ENCODE peak calls at places on chromosome 6, in six cellular contexts. Y, Q, X, T, A and I are unnamed samples. For H3K36me3 and H3K4me1, the result is how much of the 10 kb centered on the place peaks cover.

GRCh38 chr6:21869085-21869771 is 275.7 kb downstream of the SOX4 start:
- DNase-seq in Y (no peak), Q (no peak), X (no peak), T (no peak), A (no peak), I (no peak)

GRCh38 chr6:105818505-105818904 is 267.6 kb upstream of the PRDM1 start:
- DNase-seq in Y (no peak), Q (no peak), X (no peak), T (no peak), A (no peak), I (no peak)

GRCh38 chr6:125188037-125188436 is 34.5 kb downstream of the TPD52L1 start:
- DNase-seq in Y (no peak), Q (no peak), X (no peak), T (no peak), A (no peak), I (peak)

GRCh38 chr6:113457156-113457555 is 400.0 kb upstream of the MARCKS start:
- DNase-seq in Y (no peak), Q (peak), X (no peak), T (peak), A (no peak), I (peak)

GRCh38 chr6:168496932-168497331 is 55.9 kb downstream of the SMOC2 start:
- DNase-seq in Y (no peak), Q (no peak), X (no peak), T (no peak), A (no peak), I (no peak)

GRCh38 chr6:168045141-168045691 is 33.8 kb downstream of the FRMD1 start:
- DNase-seq in Y (no peak), Q (no peak), X (no peak), T (peak), A (no peak), I (no peak)

GRCh38 chr6:83378621-83379388 is 52.0 kb downstream of the ME1 start:
- DNase-seq in Y (no peak), Q (no peak), X (no peak), T (no peak), A (no peak), I (peak)

GRCh38 chr6:112389842-112390241 is 42.7 kb downstream of the RFPL4B start:
- DNase-seq in Y (no peak), Q (no peak), X (no peak), T (no peak), A (no peak), I (no peak)

GRCh38 chr6:113871975-113872374 is 14.8 kb downstream of the MARCKS start:
- DNase-seq in Y (no peak), Q (no peak), X (no peak), T (no peak), A (no peak), I (no peak)

GRCh38 chr6:137910424-137910834 is 43.4 kb downstream of the TNFAIP3 start:
- DNase-seq in Y (no peak), Q (no peak), X (no peak), T (no peak), A (peak), I (no peak)

GRCh38 chr6:41375598-41376151 is 40.3 kb downstream of the NCR2 start:
- DNase-seq in Y (no peak), Q (no peak), X (no peak), T (no peak), A (no peak), I (no peak)

GRCh38 chr6:106534564-106534982 is 94.7 kb downstream of the RTN4IP1 start:
- DNase-seq in Y (no peak), Q (no peak), X (no peak), T (no peak), A (no peak), I (no peak)

GRCh38 chr6:55957961-55958422 is 82.6 kb upstream of the BMP5 start:
- DNase-seq in Y (no peak), Q (no peak), X (no peak), T (no peak), A (no peak), I (no peak)

GRCh38 chr6:42745083-42745637 is 743 bp downstream of the TBCC start:
- DNase-seq in Y (no peak), Q (peak), X (peak), T (peak), A (peak), I (no peak)

GRCh38 chr6:142301421-142302391 is at the start of gene ADGRG6:
- DNase-seq in Y (peak), Q (peak), X (peak), T (peak), A (peak), I (peak)

GRCh38 chr6:36793913-36794703 is 45.1 kb downstream of the CPNE5 start:
- DNase-seq in Y (no peak), Q (peak), X (no peak), T (peak), A (no peak), I (no peak)

GRCh38 chr6:112251170-112251945 is 3.0 kb downstream of the LAMA4 start:
- DNase-seq in Y (no peak), Q (peak), X (no peak), T (no peak), A (peak), I (no peak)

GRCh38 chr6:41584205-41584604 is 38.0 kb downstream of the FOXP4 start:
- DNase-seq in Y (no peak), Q (no peak), X (no peak), T (no peak), A (no peak), I (no peak)

GRCh38 chr6:21587925-21588811 is 5.4 kb upstream of the SOX4 start:
- DNase-seq in Y (peak), Q (peak), X (peak), T (peak), A (peak), I (peak)

GRCh38 chr6:31580807-31581437 is 1.3 kb downstream of the LTB start:
- DNase-seq in Y (peak), Q (peak), X (peak), T (peak), A (peak), I (peak)

GRCh38 chr6:133977983-133978895 is 25.2 kb downstream of the TBPL1 start:
- DNase-seq in Y (no peak), Q (no peak), X (no peak), T (no peak), A (no peak), I (no peak)

GRCh38 chr6:11566609-11567008 is 29.1 kb downstream of the TMEM170B start:
- DNase-seq in Y (no peak), Q (peak), X (no peak), T (no peak), A (no peak), I (no peak)

DNA sequence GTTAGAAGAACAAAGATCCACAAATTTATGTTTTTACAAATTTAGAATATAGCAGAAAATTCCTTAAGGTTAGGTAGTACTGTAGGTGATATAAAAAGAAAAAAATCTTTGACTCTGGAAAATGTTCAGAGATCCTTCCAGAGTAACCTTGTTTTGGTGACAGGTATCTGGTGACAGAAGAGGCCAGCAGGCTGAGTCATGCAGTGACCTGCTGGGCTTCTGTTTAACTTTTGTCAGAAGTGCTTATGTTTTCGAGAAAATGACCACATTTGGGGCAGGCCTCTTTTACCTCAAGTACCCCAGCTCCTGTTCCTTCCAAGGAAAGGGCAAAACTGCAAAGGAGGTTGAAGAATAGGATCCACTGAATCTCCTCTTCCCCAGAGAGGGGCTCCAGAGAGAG is 10.5 kb upstream of the CLDN20 start:
- DNase-seq in Y (no peak), Q (no peak), X (no peak), T (no peak), A (no peak), I (no peak)
- H3K36me3 ChIP-seq in Y (under half), Q (under half), X (under half), T (under half), A (half or more), I (half or more)

GRCh38 chr6:157830354-157831017 is 7.4 kb downstream of the SNX9 start:
- DNase-seq in Y (no peak), Q (no peak), X (no peak), T (no peak), A (no peak), I (no peak)
- H3K4me1 ChIP-seq in Y (under half), Q (under half), X (under half), T (under half), A (under half), I (under half)

DNA sequence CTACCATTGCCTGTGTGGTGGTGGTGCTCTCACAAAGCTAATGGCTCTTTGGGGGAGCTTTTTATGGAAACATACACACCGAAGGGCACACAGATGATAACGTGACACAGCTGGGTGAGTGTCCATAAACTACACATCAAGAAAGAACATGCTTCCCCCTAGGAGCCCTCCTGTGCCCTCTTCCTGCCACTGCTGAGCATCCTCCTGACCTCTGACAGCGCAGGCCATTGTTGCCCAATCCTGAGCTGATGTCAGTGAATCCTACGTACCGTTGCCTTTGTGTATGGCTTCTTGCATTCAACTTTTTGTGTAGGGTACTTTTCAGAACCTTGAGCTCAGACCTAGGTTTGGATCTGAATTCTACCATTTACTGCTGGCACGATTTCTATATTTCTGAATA is 65.8 kb upstream of the SLC22A1 start:
- DNase-seq in Y (no peak), Q (no peak), X (no peak), T (no peak), A (no peak), I (no peak)
- H3K36me3 ChIP-seq in Y (under half), Q (under half), X (under half), T (half or more), A (half or more), I (half or more)

GRCh38 chr6:39214120-39214813 is 15.0 kb downstream of the KCNK5 start:
- DNase-seq in Y (no peak), Q (no peak), X (no peak), T (no peak), A (no peak), I (no peak)
- H3K4me1 ChIP-seq in Y (under half), Q (under half), X (under half), T (half or more), A (under half), I (under half)